ENCODE peak calls at places on chromosomes 5 and 9, in five cellular contexts. K, C, I, G and Z are unnamed samples.

GRCh38 chr5:155772009-155772662 is 554.8 kb upstream of the SGCD start:
- DNase-seq in K (no peak), C (peak), I (no peak), G (no peak), Z (no peak)

GRCh38 chr5:138574744-138575193 is 432 bp downstream of the HSPA9 start:
- DNase-seq in K (no peak), C (no peak), I (peak), G (no peak), Z (no peak)

GRCh38 chr5:55338810-55339243 is 31.0 kb downstream of the MTREX start:
- DNase-seq in K (no peak), C (no peak), I (no peak), G (no peak), Z (no peak)

GRCh38 chr9:8262625-8263622 is 463.3 kb upstream of the DMAC1 start:
- DNase-seq in K (no peak), C (no peak), I (no peak), G (no peak), Z (no peak)

GRCh38 chr9:96020822-96021615 is 145.5 kb downstream of the ERCC6L2 start:
- DNase-seq in K (peak), C (peak), I (peak), G (no peak), Z (no peak)

GRCh38 chr5:169291877-169292276 is 9.1 kb downstream of the SLIT3 start:
- DNase-seq in K (no peak), C (no peak), I (no peak), G (no peak), Z (no peak)

GRCh38 chr9:78713746-78714405 is 417.0 kb downstream of the PSAT1 start:
- DNase-seq in K (no peak), C (no peak), I (peak), G (no peak), Z (no peak)

GRCh38 chr5:83927140-83927733 is 206.6 kb upstream of the HAPLN1 start:
- DNase-seq in K (no peak), C (peak), I (peak), G (no peak), Z (no peak)

GRCh38 chr5:140576776-140577201 is 12.2 kb downstream of the SLC35A4 start:
- DNase-seq in K (no peak), C (no peak), I (no peak), G (no peak), Z (no peak)

GRCh38 chr5:169094586-169095409 is 206.1 kb downstream of the SLIT3 start:
- DNase-seq in K (no peak), C (no peak), I (peak), G (no peak), Z (no peak)

GRCh38 chr5:172866802-172867748 is 33.0 kb downstream of the ERGIC1 start:
- DNase-seq in K (no peak), C (no peak), I (no peak), G (no peak), Z (no peak)